ENCODE peak calls at places on chromosomes 2 and 18, in four cellular contexts. Q is spleen, K is A549, C is activated B cell treated with CpG ODN at 0.5 μM for 24 hours. F is an unnamed sample.

GRCh38 chr2:220682616-220683015 is 889.5 kb downstream of the EPHA4 start:
- DNase-seq in C (no peak), Q (no peak), K (no peak), F (no peak)

GRCh38 chr2:63497561-63497960 is 90.7 kb downstream of the WDPCP start:
- DNase-seq in K (no peak), Q (no peak), C (no peak), F (no peak)

GRCh38 chr2:12589802-12590320 is 126.9 kb upstream of the TRIB2 start:
- DNase-seq in C (no peak), K (no peak), Q (no peak), F (no peak)

GRCh38 chr2:134408386-134408785 is 154.5 kb downstream of the MGAT5 start:
- DNase-seq in K (no peak), C (no peak), Q (no peak), F (no peak)

GRCh38 chr2:133331437-133331836 is 236.8 kb downstream of the NCKAP5 start:
- DNase-seq in Q (no peak), K (no peak), C (no peak), F (no peak)

GRCh38 chr2:60735496-60736250 is 20.4 kb upstream of the PAPOLG start:
- DNase-seq in C (no peak), K (no peak), Q (peak), F (no peak)

GRCh38 chr2:200748779-200749178 is 62.9 kb upstream of the BZW1 start:
- DNase-seq in K (no peak), Q (no peak), C (no peak), F (no peak)

GRCh38 chr2:184339966-184340365 is 258.4 kb upstream of the ZNF804A start:
- DNase-seq in C (no peak), Q (no peak), K (no peak), F (no peak)

GRCh38 chr18:24894880-24895279 is 434.4 kb downstream of the HRH4 start:
- DNase-seq in C (no peak), K (no peak), Q (no peak), F (no peak)

GRCh38 chr2:42503291-42503690 is 9.5 kb upstream of the KCNG3 start:
- DNase-seq in K (no peak), C (no peak), Q (no peak), F (no peak)

GRCh38 chr2:219140726-219141125 is 19.9 kb downstream of the NHEJ1 start:
- DNase-seq in Q (no peak), C (no peak), K (no peak), F (no peak)

GRCh38 chr2:219142329-219142728 is 18.3 kb downstream of the NHEJ1 start:
- DNase-seq in C (no peak), K (no peak), Q (no peak), F (no peak)
- TF ChIP-seq CTCF in C (no peak), K (no peak), Q (no peak), F (no peak)

DNA sequence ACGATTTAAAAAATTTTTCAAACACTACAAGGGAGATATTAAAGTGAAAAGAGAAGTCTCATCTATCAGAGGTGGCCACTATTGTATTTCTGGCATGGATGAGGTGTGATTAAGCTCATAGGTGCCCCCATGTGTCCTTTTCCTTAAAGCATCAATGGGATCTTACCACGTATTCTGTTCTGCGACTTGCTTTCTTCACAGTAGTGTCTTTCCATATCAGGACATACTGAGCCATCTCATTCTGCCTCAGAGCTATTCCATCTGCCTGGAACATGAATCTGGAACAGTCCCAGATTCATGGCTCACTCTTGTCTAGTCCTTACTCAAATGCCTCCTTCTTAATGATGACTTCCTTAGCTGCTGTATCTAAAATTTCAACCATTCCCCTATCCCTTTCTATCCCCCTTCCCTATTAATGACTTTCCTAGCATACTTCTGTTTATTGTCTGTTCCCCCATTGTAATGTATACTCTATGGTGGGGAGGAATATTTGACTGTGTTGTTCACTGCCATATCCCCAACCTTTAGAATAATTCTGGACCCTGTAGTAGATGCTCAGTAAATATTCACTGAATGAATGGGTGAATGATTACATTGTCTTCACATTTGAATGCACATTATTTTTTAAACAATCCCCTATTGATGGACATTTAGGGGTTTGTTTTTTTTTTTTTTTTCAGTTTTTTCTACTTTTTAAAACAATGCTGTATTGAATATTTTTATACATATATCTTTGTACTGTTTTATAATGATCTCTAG is 11.1 kb downstream of the STAMBP start:
- DNase-seq in K (no peak), C (no peak), Q (no peak), F (no peak)
- TF ChIP-seq CTCF in K (no peak), C (no peak), Q (no peak), F (no peak)

GRCh38 chr2:29549069-29549380 is 372.4 kb downstream of the ALK start:
- DNase-seq in C (no peak), K (no peak), Q (no peak), F (no peak)
- TF ChIP-seq CTCF in C (no peak), K (no peak), Q (no peak), F (no peak)

GRCh38 chr18:49332679-49333078 is 127.8 kb downstream of the DYM start:
- DNase-seq in K (no peak), Q (no peak), C (no peak), F (no peak)

GRCh38 chr18:49339146-49339545 is 121.3 kb downstream of the DYM start:
- DNase-seq in K (no peak), C (no peak), Q (no peak), F (no peak)

GRCh38 chr18:49340446-49340845 is 120.0 kb downstream of the DYM start:
- DNase-seq in C (no peak), K (no peak), Q (no peak), F (no peak)

GRCh38 chr18:49335677-49336076 is 124.8 kb downstream of the DYM start:
- DNase-seq in Q (no peak), C (no peak), K (no peak), F (no peak)
- TF ChIP-seq CTCF in Q (no peak), C (no peak), K (no peak), F (no peak)

F was measured in D721Med.